ENCODE peak calls at places on chromosomes 12 and 14, in six cellular contexts. One of them, this sample, is unnamed. For H3K4me1, the result is how much of the 10 kb centered on the place peaks cover.

GRCh38 chr12:19946549-19946948 is 421.8 kb upstream of the PDE3A start:
- DNase-seq in IMR-90: peak
- DNase-seq in heart left ventricle: no peak
- DNase-seq in ovary: no peak
- DNase-seq in breast epithelium: no peak
- DNase-seq in body of pancreas: no peak
- DNase-seq in this sample: no peak

GRCh38 chr12:93938921-93939320 is 209.5 kb upstream of the PLXNC1 start:
- DNase-seq in IMR-90: no peak
- DNase-seq in heart left ventricle: no peak
- DNase-seq in ovary: no peak
- DNase-seq in breast epithelium: no peak
- DNase-seq in body of pancreas: no peak
- DNase-seq in this sample: no peak

GRCh38 chr12:132218915-132219314 is 74.7 kb downstream of the NOC4L start:
- DNase-seq in IMR-90: no peak
- DNase-seq in heart left ventricle: no peak
- DNase-seq in ovary: no peak
- DNase-seq in breast epithelium: no peak
- DNase-seq in body of pancreas: peak
- DNase-seq in this sample: peak

GRCh38 chr12:7116916-7117315 is 7.9 kb upstream of the C1RL start:
- DNase-seq in IMR-90: no peak
- DNase-seq in heart left ventricle: no peak
- DNase-seq in ovary: no peak
- DNase-seq in breast epithelium: no peak
- DNase-seq in body of pancreas: no peak
- DNase-seq in this sample: no peak

GRCh38 chr12:75750950-75751349 is 239.5 kb upstream of the KRR1 start:
- DNase-seq in IMR-90: peak
- DNase-seq in heart left ventricle: no peak
- DNase-seq in ovary: no peak
- DNase-seq in breast epithelium: no peak
- DNase-seq in body of pancreas: no peak
- DNase-seq in this sample: no peak

GRCh38 chr14:56895154-56895553 is 84.9 kb upstream of the OTX2 start:
- DNase-seq in IMR-90: no peak
- DNase-seq in heart left ventricle: no peak
- DNase-seq in ovary: no peak
- DNase-seq in breast epithelium: no peak
- DNase-seq in body of pancreas: no peak
- DNase-seq in this sample: no peak

GRCh38 chr14:61609143-61609851 is 86.0 kb upstream of the HIF1A start:
- DNase-seq in IMR-90: peak
- DNase-seq in heart left ventricle: no peak
- DNase-seq in ovary: no peak
- DNase-seq in breast epithelium: peak
- DNase-seq in body of pancreas: no peak
- DNase-seq in this sample: peak

GRCh38 chr12:58728397-58728796 is 191.9 kb downstream of the LRIG3 start:
- DNase-seq in IMR-90: peak
- DNase-seq in heart left ventricle: no peak
- DNase-seq in ovary: no peak
- DNase-seq in breast epithelium: no peak
- DNase-seq in body of pancreas: no peak
- DNase-seq in this sample: no peak

GRCh38 chr12:100443434-100443833 is 30.2 kb upstream of the NR1H4 start:
- DNase-seq in IMR-90: no peak
- DNase-seq in heart left ventricle: no peak
- DNase-seq in ovary: no peak
- DNase-seq in breast epithelium: no peak
- DNase-seq in body of pancreas: no peak
- DNase-seq in this sample: no peak

GRCh38 chr12:24039113-24039525 is 89.6 kb upstream of the SOX5 start:
- DNase-seq in IMR-90: peak
- DNase-seq in heart left ventricle: no peak
- DNase-seq in ovary: no peak
- DNase-seq in breast epithelium: no peak
- DNase-seq in body of pancreas: no peak
- DNase-seq in this sample: no peak

GRCh38 chr12:21851151-21851550 is 76.6 kb upstream of the KCNJ8 start:
- DNase-seq in IMR-90: no peak
- DNase-seq in heart left ventricle: no peak
- DNase-seq in ovary: no peak
- DNase-seq in breast epithelium: no peak
- DNase-seq in body of pancreas: no peak
- DNase-seq in this sample: no peak

GRCh38 chr12:92253301-92253700 is 107.7 kb upstream of the BTG1 start:
- DNase-seq in IMR-90: peak
- DNase-seq in heart left ventricle: no peak
- DNase-seq in ovary: no peak
- DNase-seq in breast epithelium: no peak
- DNase-seq in body of pancreas: no peak
- DNase-seq in this sample: no peak

GRCh38 chr12:89353188-89353822 is 1.0 kb upstream of the DUSP6 start:
- DNase-seq in IMR-90: peak
- DNase-seq in heart left ventricle: peak
- DNase-seq in ovary: peak
- DNase-seq in breast epithelium: peak
- DNase-seq in body of pancreas: peak
- DNase-seq in this sample: peak

GRCh38 chr14:101709533-101709881 is 52.0 kb upstream of the PPP2R5C start:
- DNase-seq in IMR-90: no peak
- DNase-seq in heart left ventricle: no peak
- DNase-seq in ovary: no peak
- DNase-seq in breast epithelium: no peak
- DNase-seq in body of pancreas: no peak
- DNase-seq in this sample: no peak

GRCh38 chr14:101709962-101710891 is 51.3 kb upstream of the PPP2R5C start:
- DNase-seq in IMR-90: no peak
- DNase-seq in heart left ventricle: no peak
- DNase-seq in ovary: no peak
- DNase-seq in breast epithelium: peak
- DNase-seq in body of pancreas: no peak
- DNase-seq in this sample: no peak

GRCh38 chr14:101713641-101714349 is 47.7 kb upstream of the PPP2R5C start:
- DNase-seq in IMR-90: no peak
- DNase-seq in heart left ventricle: no peak
- DNase-seq in ovary: no peak
- DNase-seq in breast epithelium: no peak
- DNase-seq in body of pancreas: no peak
- DNase-seq in this sample: no peak

GRCh38 chr14:101708853-101709532 is 52.5 kb upstream of the PPP2R5C start:
- DNase-seq in IMR-90: no peak
- DNase-seq in heart left ventricle: no peak
- DNase-seq in ovary: no peak
- DNase-seq in breast epithelium: peak
- DNase-seq in body of pancreas: no peak
- DNase-seq in this sample: peak

GRCh38 chr14:101711041-101711861 is 50.3 kb upstream of the PPP2R5C start:
- DNase-seq in IMR-90: no peak
- DNase-seq in heart left ventricle: no peak
- DNase-seq in ovary: no peak
- DNase-seq in breast epithelium: peak
- DNase-seq in body of pancreas: no peak
- DNase-seq in this sample: peak
- TF ChIP-seq POLR2A in IMR-90: no peak
- TF ChIP-seq POLR2A in heart left ventricle: no peak
- TF ChIP-seq POLR2A in ovary: no peak
- TF ChIP-seq POLR2A in breast epithelium: no peak
- TF ChIP-seq POLR2A in body of pancreas: no peak
- TF ChIP-seq POLR2A in this sample: no peak

GRCh38 chr14:93688239-93688666 is 100.0 kb downstream of the PRIMA1 start:
- DNase-seq in IMR-90: no peak
- DNase-seq in heart left ventricle: no peak
- DNase-seq in ovary: no peak
- DNase-seq in breast epithelium: no peak
- DNase-seq in body of pancreas: no peak
- DNase-seq in this sample: no peak

GRCh38 chr14:93691042-93691780 is 97.1 kb downstream of the PRIMA1 start:
- DNase-seq in IMR-90: no peak
- DNase-seq in heart left ventricle: no peak
- DNase-seq in ovary: no peak
- DNase-seq in breast epithelium: no peak
- DNase-seq in body of pancreas: no peak
- DNase-seq in this sample: no peak

GRCh38 chr14:93688794-93689193 is 99.5 kb downstream of the PRIMA1 start:
- DNase-seq in IMR-90: no peak
- DNase-seq in heart left ventricle: no peak
- DNase-seq in ovary: no peak
- DNase-seq in breast epithelium: no peak
- DNase-seq in body of pancreas: no peak
- DNase-seq in this sample: no peak

DNA sequence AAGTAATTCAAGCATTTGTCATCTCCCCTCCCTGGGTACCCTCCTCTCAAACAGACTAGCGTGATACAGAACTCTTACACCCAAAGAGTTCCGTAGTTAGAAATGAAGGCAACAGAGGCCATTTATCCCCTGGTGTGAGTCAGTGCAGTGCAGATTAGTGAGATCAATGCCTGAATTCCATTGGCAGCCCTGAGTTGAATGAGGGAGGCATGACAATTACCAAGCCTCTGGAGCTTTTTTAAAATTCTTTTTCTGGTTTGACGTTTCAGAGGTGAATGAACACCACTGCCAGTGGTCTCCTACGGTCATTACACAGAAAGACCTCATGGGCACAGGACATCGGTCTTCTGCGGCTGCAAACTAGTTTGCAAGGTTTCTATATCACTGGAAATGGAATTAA is 94.4 kb downstream of the PRIMA1 start:
- DNase-seq in IMR-90: no peak
- DNase-seq in heart left ventricle: no peak
- DNase-seq in ovary: no peak
- DNase-seq in breast epithelium: no peak
- DNase-seq in body of pancreas: no peak
- DNase-seq in this sample: no peak
- TF ChIP-seq CTCF in IMR-90: no peak
- TF ChIP-seq CTCF in heart left ventricle: no peak
- TF ChIP-seq CTCF in ovary: no peak
- TF ChIP-seq CTCF in breast epithelium: no peak
- TF ChIP-seq CTCF in body of pancreas: no peak
- TF ChIP-seq CTCF in this sample: no peak

GRCh38 chr12:52032431-52032796 is 18.8 kb upstream of the NR4A1 start:
- DNase-seq in IMR-90: peak
- DNase-seq in heart left ventricle: peak
- DNase-seq in ovary: peak
- DNase-seq in breast epithelium: peak
- DNase-seq in body of pancreas: peak
- DNase-seq in this sample: peak

GRCh38 chr12:52035926-52036325 is 15.3 kb upstream of the NR4A1 start:
- DNase-seq in IMR-90: no peak
- DNase-seq in heart left ventricle: no peak
- DNase-seq in ovary: no peak
- DNase-seq in breast epithelium: no peak
- DNase-seq in body of pancreas: no peak
- DNase-seq in this sample: no peak

GRCh38 chr12:52032797-52033505 is 18.3 kb upstream of the NR4A1 start:
- DNase-seq in IMR-90: peak
- DNase-seq in heart left ventricle: peak
- DNase-seq in ovary: peak
- DNase-seq in breast epithelium: peak
- DNase-seq in body of pancreas: peak
- DNase-seq in this sample: peak

GRCh38 chr12:52036587-52037171 is 14.6 kb upstream of the NR4A1 start:
- DNase-seq in IMR-90: peak
- DNase-seq in heart left ventricle: peak
- DNase-seq in ovary: peak
- DNase-seq in breast epithelium: peak
- DNase-seq in body of pancreas: peak
- DNase-seq in this sample: peak

GRCh38 chr12:52033506-52034258 is 17.6 kb upstream of the NR4A1 start:
- DNase-seq in IMR-90: no peak
- DNase-seq in heart left ventricle: no peak
- DNase-seq in ovary: no peak
- DNase-seq in breast epithelium: no peak
- DNase-seq in body of pancreas: no peak
- DNase-seq in this sample: no peak
- H3K4me1 ChIP-seq in IMR-90: under half
- H3K4me1 ChIP-seq in heart left ventricle: half or more
- H3K4me1 ChIP-seq in ovary: under half
- H3K4me1 ChIP-seq in breast epithelium: under half
- H3K4me1 ChIP-seq in body of pancreas: under half
- H3K4me1 ChIP-seq in this sample: under half

GRCh38 chr14:60178164-60178563 is 13.0 kb upstream of the DHRS7 start:
- DNase-seq in IMR-90: no peak
- DNase-seq in heart left ventricle: no peak
- DNase-seq in ovary: no peak
- DNase-seq in breast epithelium: no peak
- DNase-seq in body of pancreas: no peak
- DNase-seq in this sample: no peak

GRCh38 chr14:60170948-60171347 is 5.8 kb upstream of the DHRS7 start:
- DNase-seq in IMR-90: no peak
- DNase-seq in heart left ventricle: no peak
- DNase-seq in ovary: no peak
- DNase-seq in breast epithelium: no peak
- DNase-seq in body of pancreas: no peak
- DNase-seq in this sample: no peak

GRCh38 chr14:60171690-60172089 is 6.5 kb upstream of the DHRS7 start:
- DNase-seq in IMR-90: no peak
- DNase-seq in heart left ventricle: no peak
- DNase-seq in ovary: no peak
- DNase-seq in breast epithelium: no peak
- DNase-seq in body of pancreas: no peak
- DNase-seq in this sample: peak

GRCh38 chr14:60175255-60175902 is 10.2 kb upstream of the DHRS7 start:
- DNase-seq in IMR-90: peak
- DNase-seq in heart left ventricle: no peak
- DNase-seq in ovary: no peak
- DNase-seq in breast epithelium: no peak
- DNase-seq in body of pancreas: no peak
- DNase-seq in this sample: no peak

DNA sequence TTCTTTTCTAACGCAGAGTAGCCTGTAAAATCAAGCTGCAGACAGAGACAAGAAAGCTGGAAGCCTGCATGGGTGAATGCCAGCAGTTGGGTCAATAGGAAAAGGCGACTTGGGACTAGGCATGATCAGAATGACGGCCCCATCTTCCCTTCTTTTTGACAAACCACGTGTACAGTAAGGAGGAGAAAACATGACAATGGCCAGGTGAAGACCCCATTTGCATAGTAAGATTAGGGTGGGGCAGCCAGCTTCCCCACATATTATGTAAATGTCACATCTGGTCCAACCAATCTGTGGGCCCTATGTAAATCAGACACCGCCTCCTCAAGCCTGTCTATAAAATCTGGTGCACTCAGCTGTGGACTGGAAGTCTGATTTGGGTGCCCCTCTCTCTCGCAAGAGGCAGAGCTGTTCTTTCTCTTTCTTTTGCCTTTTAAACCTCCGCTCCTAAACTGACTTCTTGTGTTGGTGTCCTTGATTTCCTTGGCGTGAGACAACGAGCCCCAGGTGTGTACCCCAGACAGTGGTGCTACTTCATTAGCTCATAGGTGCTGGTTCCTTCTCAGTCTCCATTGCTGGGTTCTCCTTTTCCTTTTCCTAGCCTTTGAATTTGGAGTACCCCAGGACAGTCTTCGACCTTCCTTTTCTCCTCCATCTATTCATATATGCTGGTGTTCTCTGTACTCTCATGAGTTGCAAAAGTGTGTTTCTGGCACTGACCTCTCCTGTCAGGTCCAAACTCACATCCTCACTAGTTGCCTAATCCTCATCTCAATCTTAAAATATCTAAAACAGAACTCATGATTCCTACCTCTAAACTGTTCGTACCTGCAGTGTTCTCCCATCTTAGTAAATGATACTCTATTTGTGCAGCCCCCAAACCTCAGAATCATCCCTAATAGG is 9.4 kb upstream of the DHRS7 start:
- DNase-seq in IMR-90: no peak
- DNase-seq in heart left ventricle: no peak
- DNase-seq in ovary: no peak
- DNase-seq in breast epithelium: no peak
- DNase-seq in body of pancreas: no peak
- DNase-seq in this sample: no peak
- TF ChIP-seq POLR2A in IMR-90: no peak
- TF ChIP-seq POLR2A in heart left ventricle: no peak
- TF ChIP-seq POLR2A in ovary: no peak
- TF ChIP-seq POLR2A in breast epithelium: no peak
- TF ChIP-seq POLR2A in body of pancreas: no peak
- TF ChIP-seq POLR2A in this sample: no peak